ENCODE peak calls at places on chromosomes 7 and 10, in four cellular contexts. S, L, M and C are unnamed samples.

GRCh38 chr10:78310481-78311080 is 276.9 kb downstream of the RPS24 start:
- DNase-seq in S (no peak), M (no peak), L (peak), C (no peak)

GRCh38 chr10:36519909-36520308 is 605.5 kb upstream of the ANKRD30A start:
- DNase-seq in M (no peak), L (no peak), S (no peak), C (no peak)

GRCh38 chr7:28958235-28958945 is at the start of gene TRIL:
- DNase-seq in L (peak), S (peak), M (no peak), C (peak)

GRCh38 chr10:79071535-79071923 is 2.8 kb downstream of the ZMIZ1 start:
- DNase-seq in S (no peak), L (no peak), M (no peak), C (peak)

GRCh38 chr10:46288601-46289206 is 1.9 kb downstream of the ANTXRL start:
- DNase-seq in M (no peak), L (no peak), S (no peak), C (no peak)

GRCh38 chr7:51121945-51122425 is 194.6 kb downstream of the COBL start:
- DNase-seq in M (no peak), L (no peak), S (no peak), C (no peak)

GRCh38 chr10:108877130-108877529 is 1046.2 kb downstream of the XPNPEP1 start:
- DNase-seq in M (no peak), L (no peak), S (no peak), C (no peak)

GRCh38 chr10:80589726-80590373 is 52.1 kb downstream of the SH2D4B start:
- DNase-seq in S (no peak), M (no peak), L (no peak), C (no peak)

GRCh38 chr10:133324857-133325260 is 11.8 kb downstream of the CALY start:
- DNase-seq in S (no peak), M (no peak), L (no peak), C (peak)

GRCh38 chr7:111362660-111363059 is 199.6 kb downstream of the IMMP2L start:
- DNase-seq in M (no peak), S (no peak), L (no peak), C (no peak)

GRCh38 chr10:470339-471003 is 219.0 kb downstream of the DIP2C start:
- DNase-seq in S (no peak), L (no peak), M (peak), C (no peak)

GRCh38 chr10:123254287-123254858 is 100.2 kb downstream of the BUB3 start:
- DNase-seq in L (no peak), S (no peak), M (no peak), C (no peak)

GRCh38 chr7:138170959-138171703 is 94.9 kb downstream of the AKR1D1 start:
- DNase-seq in L (no peak), S (no peak), M (no peak), C (no peak)